ENCODE peak calls at places on chromosomes 16 and 17, in nine cellular contexts. C, I, N, K, Q, Z, X, S and M are unnamed samples.
A peak's percentile ranks its signal among the peaks of the same experiment; 100 is the strongest.

GRCh38 chr17:80720624-80721577 is 176.3 kb downstream of the RPTOR start:
- DNase-seq in C (peak; percentile 58), I (peak; percentile 83), N (no peak), K (no peak), Q (peak; percentile 86), Z (peak; percentile 74), X (peak; percentile 87), S (peak; percentile 43), M (peak; percentile 39)

GRCh38 chr17:58205936-58206335 is 13.1 kb downstream of the MKS1 start:
- DNase-seq in C (no peak), I (no peak), N (no peak), K (no peak), Q (no peak), Z (no peak), X (no peak), S (no peak), M (no peak)

GRCh38 chr16:87132361-87133014 is 184.7 kb downstream of the C16orf95 start:
- DNase-seq in C (peak; percentile 78), I (peak; percentile 61), N (no peak), K (peak; percentile 25), Q (peak; percentile 11), Z (peak; percentile 81), X (no peak), S (no peak), M (no peak)

GRCh38 chr17:76444518-76445311 is 8.2 kb downstream of the UBE2O start:
- DNase-seq in C (no peak), I (peak; percentile 36), N (no peak), K (no peak), Q (peak; percentile 37), Z (peak; percentile 55), X (no peak), S (no peak), M (no peak)

GRCh38 chr17:65537845-65538678 is 23.4 kb downstream of the AXIN2 start:
- DNase-seq in C (peak; percentile 83), I (no peak), N (no peak), K (no peak), Q (no peak), Z (no peak), X (peak; percentile 46), S (peak; percentile 27), M (peak; percentile 45)

GRCh38 chr17:81859906-81860755 is at the start of gene P4HB:
- DNase-seq in C (no peak), I (no peak), N (no peak), K (peak; percentile 98), Q (peak; percentile 28), Z (peak; percentile 48), X (peak; percentile 33), S (no peak), M (no peak)

GRCh38 chr16:23482778-23483177 is 27.5 kb downstream of the GGA2 start:
- DNase-seq in C (no peak), I (no peak), N (no peak), K (no peak), Q (no peak), Z (no peak), X (peak; percentile 45), S (peak; percentile 6), M (no peak)

GRCh38 chr16:66457888-66458287 is 30.8 kb downstream of the BEAN1 start:
- DNase-seq in C (peak; percentile 26), I (peak; percentile 13), N (no peak), K (no peak), Q (peak; percentile 82), Z (peak; percentile 27), X (no peak), S (no peak), M (no peak)

GRCh38 chr16:25823891-25824290 is 132.1 kb downstream of the HS3ST4 start:
- DNase-seq in C (no peak), I (peak; percentile 2), N (no peak), K (no peak), Q (peak; percentile 23), Z (peak; percentile 37), X (no peak), S (no peak), M (no peak)

GRCh38 chr17:41665566-41666335 is 22.9 kb upstream of the EIF1 start:
- DNase-seq in C (peak; percentile 72), I (peak; percentile 79), N (peak; percentile 97), K (peak; percentile 91), Q (peak; percentile 87), Z (peak; percentile 93), X (peak; percentile 91), S (peak; percentile 83), M (peak; percentile 94)

GRCh38 chr17:2856727-2857126 is 60.5 kb downstream of the RAP1GAP2 start:
- DNase-seq in C (no peak), I (no peak), N (no peak), K (no peak), Q (no peak), Z (no peak), X (no peak), S (no peak), M (no peak)

GRCh38 chr17:62627219-62627903 is at the start of gene MRC2:
- DNase-seq in C (peak; percentile 73), I (peak; percentile 86), N (peak; percentile 84), K (peak; percentile 76), Q (peak; percentile 62), Z (peak; percentile 95), X (peak; percentile 43), S (no peak), M (no peak)

GRCh38 chr17:68542698-68543463 is 30.7 kb downstream of the PRKAR1A start:
- DNase-seq in C (no peak), I (no peak), N (no peak), K (no peak), Q (peak; percentile 29), Z (no peak), X (no peak), S (no peak), M (no peak)

GRCh38 chr16:89478576-89479221 is 11.7 kb downstream of the ANKRD11 start:
- DNase-seq in C (peak; percentile 60), I (peak; percentile 67), N (no peak), K (no peak), Q (peak; percentile 89), Z (peak; percentile 77), X (no peak), S (no peak), M (no peak)

GRCh38 chr17:50514936-50515702 is 6.9 kb downstream of the MYCBPAP start:
- DNase-seq in C (peak; percentile 71), I (peak; percentile 69), N (no peak), K (peak; percentile 38), Q (peak; percentile 32), Z (peak; percentile 72), X (no peak), S (no peak), M (no peak)

GRCh38 chr16:87856796-87857228 is 12.5 kb downstream of the SLC7A5 start:
- DNase-seq in C (no peak), I (peak; percentile 30), N (no peak), K (no peak), Q (peak; percentile 63), Z (no peak), X (no peak), S (no peak), M (no peak)